ENCODE peak calls at places on chromosome 17, in five cellular contexts. H is A673; W is neuronal stem cell; N is CD4-positive, CD25-positive, alpha-beta regulatory T cell; Q is body of pancreas. E is an unnamed sample. For H3K4me1, the result is how much of the 10 kb centered on the place peaks cover.

GRCh38 chr17:32755045-32755805 is 121.7 kb downstream of the MYO1D start:
- DNase-seq in W (peak), Q (no peak), H (peak), N (peak), E (peak)

GRCh38 chr17:7929158-7930029 is at the start of gene KCNAB3:
- DNase-seq in Q (no peak), N (peak), H (peak), W (peak), E (peak)

GRCh38 chr17:57096472-57097198 is 11.6 kb downstream of the AKAP1 start:
- DNase-seq in Q (no peak), W (no peak), H (no peak), N (no peak), E (no peak)

GRCh38 chr17:14747576-14747940 is 446.7 kb downstream of the HS3ST3B1 start:
- DNase-seq in W (no peak), H (no peak), Q (no peak), N (no peak), E (no peak)

GRCh38 chr17:75020331-75021110 is 8.1 kb downstream of the MRPL58 start:
- DNase-seq in Q (no peak), H (no peak), N (no peak), W (no peak), E (no peak)

GRCh38 chr17:69445132-69445531 is 30.6 kb downstream of the MAP2K6 start:
- DNase-seq in W (no peak), Q (no peak), H (no peak), N (no peak), E (no peak)

GRCh38 chr17:74513987-74514631 is 17.2 kb downstream of the CD300LB start:
- DNase-seq in N (peak), W (peak), Q (no peak), H (peak), E (peak)

GRCh38 chr17:68296217-68297140 is 5.2 kb downstream of the ARSG start:
- DNase-seq in W (no peak), Q (no peak), H (no peak), N (peak), E (no peak)

GRCh38 chr17:46889519-46889918 is 33.4 kb upstream of the GOSR2 start:
- DNase-seq in H (no peak), W (no peak), N (no peak), Q (no peak), E (no peak)

GRCh38 chr17:51045616-51046526 is 74.8 kb downstream of the SPAG9 start:
- DNase-seq in W (peak), N (no peak), Q (no peak), H (no peak), E (no peak)

GRCh38 chr17:43673516-43674323 is 12.0 kb upstream of the MEOX1 start:
- DNase-seq in H (peak), N (peak), W (peak), Q (peak), E (peak)

GRCh38 chr17:64097196-64097936 is 32.6 kb downstream of the ERN1 start:
- DNase-seq in N (no peak), W (no peak), Q (no peak), H (no peak), E (peak)

GRCh38 chr17:68033636-68034451 is 1.7 kb upstream of the KPNA2 start:
- DNase-seq in N (no peak), Q (no peak), W (peak), H (peak), E (peak)

GRCh38 chr17:10649602-10650001 is 7.5 kb downstream of the MYH3 start:
- DNase-seq in N (no peak), W (no peak), H (no peak), Q (no peak), E (no peak)

GRCh38 chr17:49471089-49471683 is 23.9 kb upstream of the NGFR start:
- DNase-seq in N (no peak), Q (no peak), W (no peak), H (no peak), E (peak)

GRCh38 chr17:29042026-29042678 is 789 bp upstream of the PIPOX start:
- DNase-seq in W (no peak), H (no peak), N (no peak), Q (no peak), E (no peak)
- H3K4me3 ChIP-seq in W (no peak), H (peak), N (no peak), Q (no peak), E (no peak)

GRCh38 chr17:17712268-17712924 is 31.1 kb downstream of the RAI1 start:
- DNase-seq in H (no peak), W (no peak), N (no peak), Q (no peak), E (peak)
- H3K4me1 ChIP-seq in H (under half), W (under half), N (under half), Q (under half), E (half or more)

GRCh38 chr17:39196191-39196819 is 1.2 kb downstream of the CACNB1 start:
- DNase-seq in Q (no peak), H (no peak), W (no peak), N (no peak), E (no peak)
- H3K4me3 ChIP-seq in Q (no peak), H (peak), W (no peak), N (peak), E (peak)

DNA sequence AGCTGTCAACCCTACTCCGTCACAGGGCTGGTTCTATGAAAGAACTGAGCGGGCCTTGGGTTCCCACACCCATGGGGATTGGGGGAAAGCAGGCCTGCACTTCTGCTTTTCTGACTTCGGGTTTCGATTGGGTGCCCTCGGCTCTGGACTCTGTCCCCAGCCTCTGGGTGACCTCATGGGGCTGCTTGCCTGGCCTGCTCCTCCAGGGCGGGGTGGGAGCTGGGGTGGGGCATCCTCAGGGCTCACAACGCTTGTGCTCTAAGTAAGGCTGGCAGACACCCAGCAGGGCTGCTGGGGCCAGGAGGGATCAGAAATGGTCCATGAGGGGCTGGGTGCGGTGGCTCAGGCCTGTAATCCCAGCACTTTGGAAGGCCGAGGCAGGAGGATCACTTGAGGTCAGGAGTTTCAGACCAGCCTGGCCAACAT is 19.2 kb downstream of the ARHGAP27 start:
- DNase-seq in N (no peak), Q (no peak), H (no peak), W (no peak), E (no peak)
- H3K4me1 ChIP-seq in N (under half), Q (under half), H (under half), W (under half), E (under half)

GRCh38 chr17:71432378-71433315 is 688.2 kb upstream of the SOX9 start:
- DNase-seq in H (no peak), Q (no peak), N (no peak), W (no peak), E (no peak)
- H3K4me3 ChIP-seq in H (no peak), Q (no peak), N (no peak), W (no peak), E (no peak)

GRCh38 chr17:77746391-77746790 is 212.1 kb upstream of the TNRC6C start:
- DNase-seq in H (no peak), W (no peak), Q (no peak), N (no peak), E (no peak)
- H3K4me1 ChIP-seq in H (under half), W (under half), Q (under half), N (under half), E (under half)

GRCh38 chr17:80005360-80006338 is 30.0 kb downstream of the TBC1D16 start:
- DNase-seq in W (peak), H (peak), Q (peak), N (peak), E (peak)

GRCh38 chr17:80008383-80008840 is 27.3 kb downstream of the TBC1D16 start:
- DNase-seq in Q (peak), N (peak), H (peak), W (peak), E (peak)

GRCh38 chr17:80007009-80007752 is 28.5 kb downstream of the TBC1D16 start:
- DNase-seq in W (no peak), H (no peak), N (no peak), Q (no peak), E (no peak)

GRCh38 chr17:80007939-80008338 is 27.7 kb downstream of the TBC1D16 start:
- DNase-seq in N (peak), Q (no peak), H (no peak), W (no peak), E (no peak)

GRCh38 chr17:80006339-80006720 is 29.3 kb downstream of the TBC1D16 start:
- DNase-seq in Q (no peak), H (no peak), W (no peak), N (no peak), E (no peak)
- H3K4me3 ChIP-seq in Q (no peak), H (no peak), W (no peak), N (no peak), E (no peak)

GRCh38 chr17:72511874-72512273 is 391.1 kb downstream of the SOX9 start:
- DNase-seq in H (no peak), Q (no peak), W (no peak), N (no peak), E (no peak)
- H3K4me1 ChIP-seq in H (under half), Q (under half), W (under half), N (under half), E (under half)

GRCh38 chr17:40452921-40453378 is 9.7 kb downstream of the IGFBP4 start:
- DNase-seq in H (no peak), N (no peak), W (no peak), Q (no peak), E (no peak)
- H3K4me3 ChIP-seq in H (no peak), N (no peak), W (no peak), Q (no peak), E (no peak)

DNA sequence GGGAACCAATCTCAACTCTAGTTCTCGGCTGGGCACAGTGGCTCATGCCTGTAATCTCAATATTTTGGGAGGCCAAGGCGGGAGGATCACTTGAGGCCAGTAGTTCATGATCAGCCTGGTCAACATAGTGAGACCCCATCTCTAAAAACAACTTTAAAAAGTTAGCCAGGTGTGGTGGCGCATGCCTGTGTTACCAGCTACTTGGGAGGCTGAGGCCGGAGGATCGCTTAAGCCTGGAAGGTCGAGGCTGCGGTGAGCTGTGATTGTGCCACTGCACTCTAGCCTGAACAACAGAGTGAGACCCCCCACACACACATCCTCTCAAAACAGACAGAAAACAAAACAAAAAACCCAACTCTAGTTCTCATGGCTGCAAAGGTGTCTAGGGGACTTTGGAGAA is 4.9 kb downstream of the THRA start:
- DNase-seq in N (no peak), Q (no peak), H (no peak), W (no peak), E (no peak)
- H3K4me1 ChIP-seq in N (half or more), Q (half or more), H (half or more), W (half or more), E (half or more)

E was measured in mesenchymal stem cell.